ENCODE peak calls at places on chromosomes 16 and 17, in six cellular contexts. V, D, U, N, H and P are unnamed samples.

GRCh38 chr16:83393196-83393981 is 414.4 kb upstream of the HSBP1 start:
- DNase-seq in V (no peak), D (no peak), U (no peak), N (no peak), H (no peak), P (no peak)

GRCh38 chr16:2966803-2967184 is 2.4 kb upstream of the PAQR4 start:
- DNase-seq in V (peak; percentile 67), D (no peak), U (no peak), N (no peak), H (no peak), P (no peak)

GRCh38 chr16:48818257-48818656 is 208.3 kb upstream of the N4BP1 start:
- DNase-seq in V (no peak), D (no peak), U (no peak), N (no peak), H (no peak), P (no peak)

GRCh38 chr17:4935650-4936049 is 3.6 kb downstream of the GP1BA start:
- DNase-seq in V (no peak), D (no peak), U (no peak), N (no peak), H (no peak), P (no peak)

GRCh38 chr17:79023886-79024771 is at the start of gene C1QTNF1:
- DNase-seq in V (peak; percentile 82), D (peak; percentile 55), U (peak; percentile 18), N (peak; percentile 70), H (peak; percentile 95), P (peak; percentile 53)

GRCh38 chr16:87602005-87602790 is at the start of gene JPH3:
- DNase-seq in V (no peak), D (peak; percentile 43), U (no peak), N (no peak), H (peak; percentile 92), P (no peak)

GRCh38 chr16:78607465-78607864 is 508.0 kb downstream of the WWOX start:
- DNase-seq in V (no peak), D (no peak), U (no peak), N (no peak), H (no peak), P (no peak)

GRCh38 chr17:76314392-76315227 is 6.5 kb upstream of the QRICH2 start:
- DNase-seq in V (no peak), D (peak; percentile 39), U (no peak), N (no peak), H (no peak), P (no peak)

GRCh38 chr17:42061641-42062487 is 11.5 kb upstream of the C17orf113 start:
- DNase-seq in V (no peak), D (no peak), U (no peak), N (no peak), H (no peak), P (no peak)

GRCh38 chr17:16286009-16286946 is 67.0 kb downstream of the CENPV start:
- DNase-seq in V (peak; percentile 82), D (no peak), U (peak; percentile 71), N (peak; percentile 85), H (peak; percentile 25), P (peak; percentile 89)

GRCh38 chr17:16287563-16288027 is 65.7 kb downstream of the CENPV start:
- DNase-seq in V (no peak), D (no peak), U (no peak), N (peak; percentile 43), H (no peak), P (peak; percentile 53)

GRCh38 chr17:16285646-16286008 is 67.6 kb downstream of the CENPV start:
- DNase-seq in V (no peak), D (peak; percentile 42), U (no peak), N (no peak), H (no peak), P (no peak)

GRCh38 chr17:16288860-16289571 is 64.3 kb downstream of the CENPV start:
- DNase-seq in V (no peak), D (no peak), U (no peak), N (no peak), H (no peak), P (no peak)

DNA sequence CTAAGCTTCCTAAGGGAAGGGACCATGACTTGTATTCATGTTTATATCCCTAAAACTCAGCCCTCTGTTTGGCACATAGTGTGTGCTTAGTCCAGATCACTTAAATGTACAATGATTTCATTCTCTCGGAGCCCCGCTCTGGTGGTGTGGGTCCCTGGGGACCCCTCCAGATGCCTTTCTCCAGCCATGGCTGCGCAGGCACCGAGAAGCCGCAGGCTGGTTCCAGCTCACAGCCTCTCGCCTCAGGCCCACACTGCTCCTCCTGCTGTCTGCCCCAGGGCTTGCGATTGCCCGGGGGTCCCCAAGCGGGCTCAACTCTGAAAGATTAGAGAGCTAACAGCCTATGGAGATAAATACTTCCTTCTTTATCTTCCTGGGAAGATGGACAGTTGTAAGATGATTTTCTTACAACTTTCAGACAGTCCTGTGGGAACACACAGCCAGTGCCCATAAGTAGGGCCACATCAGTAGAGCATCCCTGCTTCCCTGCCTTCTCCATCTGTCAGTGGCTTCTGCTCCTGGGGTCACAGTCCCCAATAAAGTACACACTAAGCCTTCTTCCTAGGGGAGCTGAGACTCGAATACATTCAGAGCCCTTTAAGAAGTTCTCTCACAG is 66.2 kb downstream of the CENPV start:
- DNase-seq in V (peak; percentile 65), D (no peak), U (no peak), N (peak; percentile 61), H (no peak), P (peak; percentile 69)
- TF ChIP-seq CTCF in V (no peak), D (no peak), U (no peak), N (peak; percentile 16), H (peak; percentile 35), P (peak; percentile 56)

GRCh38 chr17:55750750-55751641 is at the start of gene PCTP:
- DNase-seq in V (peak; percentile 97), D (peak; percentile 92), U (peak; percentile 92), N (peak; percentile 91), H (peak; percentile 98), P (peak; percentile 92)
- TF ChIP-seq CTCF in V (no peak), D (peak; percentile 32), U (peak; percentile 14), N (no peak), H (peak; percentile 52), P (no peak)

DNA sequence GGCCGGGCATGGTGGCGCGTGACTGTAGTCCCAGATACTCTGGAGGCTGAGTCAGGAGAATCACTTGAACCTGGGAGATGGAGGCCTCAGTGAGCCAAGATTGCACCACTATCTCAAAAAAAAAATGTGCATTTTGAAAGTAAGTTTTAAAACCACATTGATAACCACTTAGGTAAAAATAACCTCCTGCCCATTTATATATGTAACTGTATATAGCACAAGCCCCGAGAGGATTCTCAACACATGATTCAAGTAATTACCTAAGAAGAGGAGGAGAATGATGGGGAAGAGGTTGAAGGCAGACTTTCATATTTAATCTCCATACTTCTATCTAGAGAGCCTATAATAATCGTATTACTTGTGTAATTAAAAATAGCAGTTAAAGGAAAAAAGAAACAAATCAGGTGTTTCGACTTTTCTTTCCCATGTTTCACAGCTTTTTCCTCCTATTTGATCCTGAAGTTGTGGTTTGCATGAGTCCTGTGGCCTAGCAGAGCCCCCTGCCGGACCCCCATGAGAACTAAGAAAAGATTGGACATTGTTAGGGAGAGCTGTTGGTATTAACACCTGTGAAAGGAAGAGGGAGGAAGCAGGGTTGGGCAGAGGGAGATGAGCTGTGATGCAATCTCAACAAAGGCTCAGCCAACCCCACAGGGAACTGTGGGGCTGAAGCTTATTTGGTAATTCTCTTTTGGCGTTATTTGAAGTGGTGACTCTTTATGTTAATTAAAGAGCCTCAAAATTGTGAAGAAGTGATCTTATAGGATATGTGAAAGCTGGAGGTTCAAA is 22.1 kb downstream of the PMFBP1 start:
- DNase-seq in V (no peak), D (no peak), U (no peak), N (no peak), H (no peak), P (no peak)
- TF ChIP-seq CTCF in V (no peak), D (no peak), U (no peak), N (no peak), H (no peak), P (no peak)

GRCh38 chr17:11948791-11949190 is 48.5 kb downstream of the ZNF18 start:
- DNase-seq in V (no peak), D (no peak), U (no peak), N (no peak), H (no peak), P (no peak)
- TF ChIP-seq CTCF in V (no peak), D (no peak), U (no peak), N (no peak), H (no peak), P (no peak)

DNA sequence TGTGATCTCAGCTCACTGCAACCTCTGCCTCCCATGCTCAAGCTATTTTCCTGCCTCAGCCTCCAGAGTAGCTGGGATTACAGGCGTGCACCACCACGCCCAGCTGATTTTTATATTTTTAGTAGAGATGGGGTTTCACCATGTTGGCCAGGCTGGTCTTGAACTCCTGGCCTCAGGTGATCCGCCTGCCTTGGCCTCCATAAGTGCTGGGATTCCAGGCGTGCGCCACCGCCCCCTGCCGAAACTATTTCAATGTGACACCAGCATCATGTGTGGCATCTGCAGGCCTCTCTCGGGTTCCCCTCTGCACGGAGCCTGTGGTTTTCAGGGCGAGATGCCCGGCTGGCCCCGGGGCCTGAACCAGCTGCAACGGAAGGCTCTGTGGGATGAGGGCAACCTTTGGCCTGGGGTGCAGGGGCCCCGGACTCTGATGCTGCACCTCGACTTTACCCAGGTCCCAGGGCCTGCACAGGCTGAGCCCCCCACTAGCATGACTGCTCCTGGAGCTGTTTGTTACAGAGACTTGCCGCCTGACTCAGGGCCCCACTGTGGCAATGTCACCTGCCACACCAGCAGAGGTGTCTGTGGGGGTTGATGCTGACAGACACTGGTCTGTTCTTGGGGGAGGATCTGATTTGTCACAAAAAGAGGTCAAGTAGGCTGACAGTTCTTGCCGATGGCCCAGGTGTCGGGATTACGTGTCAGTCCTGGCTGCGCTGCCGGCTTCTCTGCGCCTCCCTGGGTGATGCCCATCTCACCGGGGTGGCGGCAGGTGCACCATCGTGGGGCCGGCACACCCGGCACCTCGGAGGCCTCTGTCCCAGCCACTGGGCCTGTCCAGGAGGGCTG is 8.6 kb upstream of the TEX19 start:
- DNase-seq in V (no peak), D (no peak), U (no peak), N (peak; percentile 57), H (no peak), P (no peak)
- TF ChIP-seq CTCF in V (no peak), D (no peak), U (no peak), N (no peak), H (no peak), P (peak; percentile 47)

GRCh38 chr17:14515015-14515414 is 214.1 kb downstream of the HS3ST3B1 start:
- DNase-seq in V (no peak), D (no peak), U (no peak), N (no peak), H (no peak), P (no peak)
- TF ChIP-seq CTCF in V (no peak), D (no peak), U (no peak), N (no peak), H (no peak), P (no peak)

DNA sequence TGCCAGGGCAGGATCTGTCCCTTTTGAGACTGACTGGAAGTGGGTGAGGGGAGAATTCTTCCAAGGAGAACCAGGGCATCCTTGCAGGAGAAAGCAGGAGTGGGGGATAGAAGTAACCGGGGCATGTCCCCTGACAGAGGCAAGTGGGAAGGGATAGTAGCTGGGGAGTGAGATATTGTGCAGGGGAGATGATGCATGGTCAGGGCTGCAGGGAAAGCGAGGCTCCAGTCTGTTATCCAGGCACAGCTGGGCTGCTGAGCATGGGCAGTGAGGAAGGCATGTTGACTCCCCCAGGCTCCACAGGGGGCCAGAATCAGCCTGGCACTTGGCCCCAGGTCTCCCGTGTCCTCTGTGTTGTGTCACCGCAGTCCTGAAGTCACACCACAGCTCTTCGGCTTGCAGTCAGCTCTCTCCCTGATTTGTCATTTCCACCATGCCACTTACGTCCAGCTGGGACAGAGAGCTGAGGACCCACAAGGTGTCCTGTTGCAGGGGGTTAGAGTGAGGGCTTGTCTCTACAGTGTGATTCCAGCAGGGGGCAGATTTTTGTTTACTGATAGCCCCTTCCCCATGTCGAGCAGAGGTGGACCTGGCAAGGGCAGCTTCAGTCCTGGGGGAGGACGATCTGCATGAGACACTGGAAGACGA is 40.9 kb downstream of the B9D1 start:
- DNase-seq in V (no peak), D (no peak), U (no peak), N (no peak), H (no peak), P (no peak)
- TF ChIP-seq CTCF in V (no peak), D (peak; percentile 18), U (no peak), N (no peak), H (peak; percentile 17), P (peak; percentile 4)

GRCh38 chr17:3667366-3668278 is 756 bp downstream of the TAX1BP3 start:
- DNase-seq in V (peak; percentile 95), D (peak; percentile 86), U (peak; percentile 53), N (no peak), H (peak; percentile 85), P (no peak)
- TF ChIP-seq CTCF in V (no peak), D (no peak), U (no peak), N (no peak), H (peak; percentile 25), P (no peak)